ENCODE peak calls at places on chromosomes 4 and X, in ten cellular contexts. One of them, this sample, is unnamed.

GRCh38 chr4:4533461-4534169 is 8.2 kb downstream of the STX18 start:
- DNase-seq in SJSA1: no peak
- DNase-seq in GM23248: no peak
- DNase-seq in lung: no peak
- DNase-seq in astrocyte of the spinal cord: no peak
- DNase-seq in fibroblast of lung: no peak
- DNase-seq in OCI-LY7: no peak
- DNase-seq in transverse colon: no peak
- DNase-seq in PC-3: no peak
- DNase-seq in A673: no peak
- DNase-seq in this sample: no peak

GRCh38 chr4:156764846-156765245 is 206.8 kb downstream of the PDGFC start:
- DNase-seq in SJSA1: no peak
- DNase-seq in GM23248: no peak
- DNase-seq in lung: no peak
- DNase-seq in astrocyte of the spinal cord: no peak
- DNase-seq in fibroblast of lung: no peak
- DNase-seq in OCI-LY7: no peak
- DNase-seq in transverse colon: no peak
- DNase-seq in PC-3: no peak
- DNase-seq in A673: no peak
- DNase-seq in this sample: no peak

GRCh38 chrX:136762820-136763452 is 17.8 kb downstream of the ARHGEF6 start:
- DNase-seq in SJSA1: no peak
- DNase-seq in GM23248: no peak
- DNase-seq in lung: no peak
- DNase-seq in astrocyte of the spinal cord: no peak
- DNase-seq in fibroblast of lung: no peak
- DNase-seq in OCI-LY7: peak; percentile 45
- DNase-seq in transverse colon: no peak
- DNase-seq in PC-3: no peak
- DNase-seq in A673: no peak
- DNase-seq in this sample: no peak

GRCh38 chr4:26362745-26363439 is 42.1 kb downstream of the RBPJ start:
- DNase-seq in SJSA1: no peak
- DNase-seq in GM23248: peak; percentile 50
- DNase-seq in lung: no peak
- DNase-seq in astrocyte of the spinal cord: peak; percentile 25
- DNase-seq in fibroblast of lung: no peak
- DNase-seq in OCI-LY7: no peak
- DNase-seq in transverse colon: no peak
- DNase-seq in PC-3: peak; percentile 4
- DNase-seq in A673: no peak
- DNase-seq in this sample: no peak

GRCh38 chrX:22314692-22315091 is 42.0 kb downstream of the CBLL2 start:
- DNase-seq in SJSA1: peak; percentile 68
- DNase-seq in GM23248: no peak
- DNase-seq in lung: no peak
- DNase-seq in astrocyte of the spinal cord: no peak
- DNase-seq in fibroblast of lung: no peak
- DNase-seq in OCI-LY7: no peak
- DNase-seq in transverse colon: no peak
- DNase-seq in PC-3: peak; percentile 23
- DNase-seq in A673: peak; percentile 17
- DNase-seq in this sample: no peak

GRCh38 chr4:142402925-142403324 is 443.2 kb downstream of the INPP4B start:
- DNase-seq in SJSA1: peak; percentile 11
- DNase-seq in GM23248: peak; percentile 67
- DNase-seq in lung: no peak
- DNase-seq in astrocyte of the spinal cord: no peak
- DNase-seq in fibroblast of lung: peak; percentile 53
- DNase-seq in OCI-LY7: no peak
- DNase-seq in transverse colon: no peak
- DNase-seq in PC-3: peak; percentile 38
- DNase-seq in A673: peak; percentile 47
- DNase-seq in this sample: no peak

GRCh38 chr4:33255094-33255493 is 2534.9 kb downstream of the PCDH7 start:
- DNase-seq in SJSA1: no peak
- DNase-seq in GM23248: no peak
- DNase-seq in lung: no peak
- DNase-seq in astrocyte of the spinal cord: no peak
- DNase-seq in fibroblast of lung: no peak
- DNase-seq in OCI-LY7: no peak
- DNase-seq in transverse colon: no peak
- DNase-seq in PC-3: no peak
- DNase-seq in A673: no peak
- DNase-seq in this sample: no peak

GRCh38 chrX:130136497-130136896 is 26.2 kb upstream of the ELF4 start:
- DNase-seq in SJSA1: no peak
- DNase-seq in GM23248: no peak
- DNase-seq in lung: no peak
- DNase-seq in astrocyte of the spinal cord: no peak
- DNase-seq in fibroblast of lung: no peak
- DNase-seq in OCI-LY7: no peak
- DNase-seq in transverse colon: no peak
- DNase-seq in PC-3: no peak
- DNase-seq in A673: no peak
- DNase-seq in this sample: no peak

GRCh38 chr4:110516106-110516922 is 40.4 kb downstream of the ENPEP start:
- DNase-seq in SJSA1: peak; percentile 81
- DNase-seq in GM23248: peak; percentile 63
- DNase-seq in lung: peak; percentile 80
- DNase-seq in astrocyte of the spinal cord: peak; percentile 67
- DNase-seq in fibroblast of lung: peak; percentile 63
- DNase-seq in OCI-LY7: peak; percentile 78
- DNase-seq in transverse colon: peak; percentile 88
- DNase-seq in PC-3: peak; percentile 78
- DNase-seq in A673: peak; percentile 86
- DNase-seq in this sample: peak; percentile 61
- H3K4me3 ChIP-seq in SJSA1: peak overlapping the region; percentile 50
- H3K4me3 ChIP-seq in GM23248: no peak overlapping the region
- H3K4me3 ChIP-seq in lung: peak overlapping the region; percentile 31
- H3K4me3 ChIP-seq in astrocyte of the spinal cord: peak overlapping the region; percentile 45
- H3K4me3 ChIP-seq in fibroblast of lung: peak overlapping the region; percentile 52
- H3K4me3 ChIP-seq in OCI-LY7: peak overlapping the region; percentile 67
- H3K4me3 ChIP-seq in transverse colon: peak overlapping the region; percentile 44
- H3K4me3 ChIP-seq in PC-3: peak overlapping the region; percentile 76
- H3K4me3 ChIP-seq in A673: peak overlapping the region; percentile 55
- H3K4me3 ChIP-seq in this sample: peak overlapping the region; percentile 51

DNA sequence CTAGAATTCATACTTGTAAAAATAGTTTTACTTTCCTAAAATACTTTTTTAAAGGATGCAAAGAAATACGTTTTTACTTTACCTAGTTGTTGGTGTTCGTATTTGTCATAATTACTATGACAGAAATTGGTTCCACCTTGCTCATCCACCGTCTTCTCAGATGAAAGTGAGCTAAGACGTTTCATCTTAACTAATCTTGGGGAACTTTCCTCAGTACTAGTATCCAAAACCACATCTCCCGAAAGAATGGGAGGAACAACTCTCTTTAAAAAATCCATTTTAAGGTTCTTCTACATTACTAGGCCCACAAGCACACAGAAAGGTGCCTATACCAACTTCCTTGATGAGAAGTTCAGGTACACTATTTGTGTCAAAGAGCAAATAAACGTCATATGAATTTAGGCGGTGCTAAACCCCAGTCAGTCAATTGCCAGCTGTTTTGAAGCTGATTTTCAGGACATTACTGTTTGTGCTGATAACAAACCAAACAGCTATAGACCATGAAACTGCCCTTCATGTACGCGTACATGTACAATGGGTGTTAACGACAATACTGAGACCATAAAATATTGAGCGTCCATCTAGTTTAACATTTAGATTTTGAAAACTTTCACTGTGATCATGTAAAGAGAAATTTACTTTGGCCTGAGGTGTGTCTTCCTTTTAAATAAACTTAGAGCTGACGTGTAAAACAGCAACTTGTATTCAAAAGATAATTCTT is 99.1 kb downstream of the FRYL start:
- DNase-seq in SJSA1: no peak
- DNase-seq in GM23248: no peak
- DNase-seq in lung: no peak
- DNase-seq in astrocyte of the spinal cord: no peak
- DNase-seq in fibroblast of lung: no peak
- DNase-seq in OCI-LY7: no peak
- DNase-seq in transverse colon: no peak
- DNase-seq in PC-3: no peak
- DNase-seq in A673: no peak
- DNase-seq in this sample: no peak
- H3K4me3 ChIP-seq in SJSA1: no peak overlapping the region
- H3K4me3 ChIP-seq in GM23248: no peak overlapping the region
- H3K4me3 ChIP-seq in lung: no peak overlapping the region
- H3K4me3 ChIP-seq in astrocyte of the spinal cord: no peak overlapping the region
- H3K4me3 ChIP-seq in fibroblast of lung: no peak overlapping the region
- H3K4me3 ChIP-seq in OCI-LY7: no peak overlapping the region
- H3K4me3 ChIP-seq in transverse colon: peak overlapping the region; percentile 31
- H3K4me3 ChIP-seq in PC-3: no peak overlapping the region
- H3K4me3 ChIP-seq in A673: no peak overlapping the region
- H3K4me3 ChIP-seq in this sample: no peak overlapping the region

GRCh38 chr4:73620115-73620792 is at the start of gene RASSF6:
- DNase-seq in SJSA1: no peak
- DNase-seq in GM23248: no peak
- DNase-seq in lung: peak; percentile 70
- DNase-seq in astrocyte of the spinal cord: no peak
- DNase-seq in fibroblast of lung: no peak
- DNase-seq in OCI-LY7: peak; percentile 86
- DNase-seq in transverse colon: peak; percentile 87
- DNase-seq in PC-3: peak; percentile 79
- DNase-seq in A673: no peak
- DNase-seq in this sample: peak; percentile 19

GRCh38 chr4:73621357-73621756 is 1.1 kb upstream of the RASSF6 start:
- DNase-seq in SJSA1: no peak
- DNase-seq in GM23248: no peak
- DNase-seq in lung: no peak
- DNase-seq in astrocyte of the spinal cord: no peak
- DNase-seq in fibroblast of lung: no peak
- DNase-seq in OCI-LY7: no peak
- DNase-seq in transverse colon: no peak
- DNase-seq in PC-3: peak; percentile 39
- DNase-seq in A673: no peak
- DNase-seq in this sample: no peak

GRCh38 chr4:73617256-73617655 is 3.0 kb downstream of the RASSF6 start:
- DNase-seq in SJSA1: no peak
- DNase-seq in GM23248: no peak
- DNase-seq in lung: no peak
- DNase-seq in astrocyte of the spinal cord: no peak
- DNase-seq in fibroblast of lung: no peak
- DNase-seq in OCI-LY7: peak; percentile 75
- DNase-seq in transverse colon: no peak
- DNase-seq in PC-3: peak; percentile 38
- DNase-seq in A673: no peak
- DNase-seq in this sample: no peak

GRCh38 chr4:73615613-73616012 is 4.6 kb downstream of the RASSF6 start:
- DNase-seq in SJSA1: no peak
- DNase-seq in GM23248: no peak
- DNase-seq in lung: no peak
- DNase-seq in astrocyte of the spinal cord: no peak
- DNase-seq in fibroblast of lung: no peak
- DNase-seq in OCI-LY7: peak; percentile 52
- DNase-seq in transverse colon: no peak
- DNase-seq in PC-3: no peak
- DNase-seq in A673: no peak
- DNase-seq in this sample: no peak

DNA sequence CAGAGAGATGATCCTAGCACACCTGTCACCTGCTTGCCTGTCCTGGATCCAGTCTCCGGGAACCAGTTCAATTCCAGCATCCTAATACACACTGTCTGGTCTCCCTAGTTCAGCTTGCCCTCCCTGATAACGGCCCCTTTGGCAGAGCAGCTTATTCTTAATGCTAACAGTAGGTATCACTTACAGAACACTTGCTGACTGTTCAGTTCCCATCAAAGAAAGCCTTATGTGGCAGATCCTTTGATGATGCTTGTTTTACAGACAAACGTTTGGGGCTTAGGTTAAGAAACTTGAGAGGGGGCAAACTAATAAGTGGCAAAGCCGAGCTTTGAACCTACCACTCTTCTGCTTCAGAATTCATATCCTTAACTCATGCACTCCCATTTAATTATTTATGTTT is 885 bp downstream of the RASSF6 start:
- DNase-seq in SJSA1: no peak
- DNase-seq in GM23248: no peak
- DNase-seq in lung: no peak
- DNase-seq in astrocyte of the spinal cord: no peak
- DNase-seq in fibroblast of lung: no peak
- DNase-seq in OCI-LY7: peak; percentile 70
- DNase-seq in transverse colon: no peak
- DNase-seq in PC-3: no peak
- DNase-seq in A673: no peak
- DNase-seq in this sample: no peak
- H3K4me3 ChIP-seq in SJSA1: no peak overlapping the region
- H3K4me3 ChIP-seq in GM23248: no peak overlapping the region
- H3K4me3 ChIP-seq in lung: no peak overlapping the region
- H3K4me3 ChIP-seq in astrocyte of the spinal cord: no peak overlapping the region
- H3K4me3 ChIP-seq in fibroblast of lung: no peak overlapping the region
- H3K4me3 ChIP-seq in OCI-LY7: peak overlapping the region; percentile 85
- H3K4me3 ChIP-seq in transverse colon: peak overlapping the region; percentile 43
- H3K4me3 ChIP-seq in PC-3: no peak overlapping the region
- H3K4me3 ChIP-seq in A673: no peak overlapping the region
- H3K4me3 ChIP-seq in this sample: no peak overlapping the region

GRCh38 chrX:49037883-49038475 is 5.2 kb downstream of the TFE3 start:
- DNase-seq in SJSA1: no peak
- DNase-seq in GM23248: peak; percentile 62
- DNase-seq in lung: no peak
- DNase-seq in astrocyte of the spinal cord: peak; percentile 18
- DNase-seq in fibroblast of lung: peak; percentile 73
- DNase-seq in OCI-LY7: no peak
- DNase-seq in transverse colon: no peak
- DNase-seq in PC-3: peak; percentile 28
- DNase-seq in A673: no peak
- DNase-seq in this sample: no peak

GRCh38 chrX:49042581-49043219 is 457 bp downstream of the TFE3 start:
- DNase-seq in SJSA1: no peak
- DNase-seq in GM23248: no peak
- DNase-seq in lung: no peak
- DNase-seq in astrocyte of the spinal cord: no peak
- DNase-seq in fibroblast of lung: no peak
- DNase-seq in OCI-LY7: no peak
- DNase-seq in transverse colon: no peak
- DNase-seq in PC-3: no peak
- DNase-seq in A673: no peak
- DNase-seq in this sample: no peak

GRCh38 chrX:49041683-49042529 is 1.3 kb downstream of the TFE3 start:
- DNase-seq in SJSA1: peak; percentile 77
- DNase-seq in GM23248: peak; percentile 55
- DNase-seq in lung: no peak
- DNase-seq in astrocyte of the spinal cord: peak; percentile 30
- DNase-seq in fibroblast of lung: peak; percentile 56
- DNase-seq in OCI-LY7: peak; percentile 27
- DNase-seq in transverse colon: no peak
- DNase-seq in PC-3: peak; percentile 60
- DNase-seq in A673: peak; percentile 35
- DNase-seq in this sample: peak; percentile 58

GRCh38 chrX:49039598-49040375 is 3.4 kb downstream of the TFE3 start:
- DNase-seq in SJSA1: peak; percentile 88
- DNase-seq in GM23248: peak; percentile 93
- DNase-seq in lung: peak; percentile 83
- DNase-seq in astrocyte of the spinal cord: peak; percentile 95
- DNase-seq in fibroblast of lung: peak; percentile 95
- DNase-seq in OCI-LY7: peak; percentile 68
- DNase-seq in transverse colon: peak; percentile 66
- DNase-seq in PC-3: peak; percentile 95
- DNase-seq in A673: peak; percentile 97
- DNase-seq in this sample: peak; percentile 96

GRCh38 chrX:49040376-49040955 is 2.7 kb downstream of the TFE3 start:
- DNase-seq in SJSA1: peak; percentile 55
- DNase-seq in GM23248: peak; percentile 47
- DNase-seq in lung: no peak
- DNase-seq in astrocyte of the spinal cord: peak; percentile 4
- DNase-seq in fibroblast of lung: peak; percentile 23
- DNase-seq in OCI-LY7: no peak
- DNase-seq in transverse colon: no peak
- DNase-seq in PC-3: peak; percentile 35
- DNase-seq in A673: peak; percentile 17
- DNase-seq in this sample: no peak
- H3K4me3 ChIP-seq in SJSA1: peak overlapping the region; percentile 90
- H3K4me3 ChIP-seq in GM23248: peak overlapping the region; percentile 91
- H3K4me3 ChIP-seq in lung: no peak overlapping the region
- H3K4me3 ChIP-seq in astrocyte of the spinal cord: peak overlapping the region; percentile 68
- H3K4me3 ChIP-seq in fibroblast of lung: peak overlapping the region; percentile 76
- H3K4me3 ChIP-seq in OCI-LY7: peak overlapping the region; percentile 59
- H3K4me3 ChIP-seq in transverse colon: no peak overlapping the region
- H3K4me3 ChIP-seq in PC-3: peak overlapping the region; percentile 96
- H3K4me3 ChIP-seq in A673: peak overlapping the region; percentile 32
- H3K4me3 ChIP-seq in this sample: peak overlapping the region; percentile 9

This sample was measured in NB4.